ENCODE peak calls at places on chromosomes 12 and 14, in nine cellular contexts. One of them, this sample, is unnamed.

GRCh38 chr14:105883066-105884005 is 357.0 kb downstream of the TMEM121 start:
- DNase-seq in uterus: peak
- DNase-seq in spleen: peak
- DNase-seq in tibial artery: peak
- DNase-seq in breast epithelium: peak
- DNase-seq in A549: no peak
- DNase-seq in adrenal gland: no peak
- DNase-seq in HCT116: no peak
- DNase-seq in choroid plexus epithelial cell: no peak
- DNase-seq in this sample: no peak

GRCh38 chr14:57533214-57533613 is 39.6 kb upstream of the CCDC198 start:
- DNase-seq in tibial artery: no peak
- DNase-seq in breast epithelium: no peak
- DNase-seq in A549: peak
- DNase-seq in spleen: no peak
- DNase-seq in adrenal gland: peak
- DNase-seq in uterus: no peak
- DNase-seq in choroid plexus epithelial cell: peak
- DNase-seq in HCT116: peak
- DNase-seq in this sample: peak

GRCh38 chr14:24887623-24888304 is 162.2 kb downstream of the STXBP6 start:
- DNase-seq in A549: no peak
- DNase-seq in breast epithelium: no peak
- DNase-seq in adrenal gland: no peak
- DNase-seq in spleen: no peak
- DNase-seq in tibial artery: no peak
- DNase-seq in choroid plexus epithelial cell: no peak
- DNase-seq in uterus: no peak
- DNase-seq in HCT116: no peak
- DNase-seq in this sample: no peak

GRCh38 chr14:99128185-99128584 is 143.8 kb downstream of the BCL11B start:
- DNase-seq in adrenal gland: no peak
- DNase-seq in choroid plexus epithelial cell: no peak
- DNase-seq in HCT116: no peak
- DNase-seq in uterus: no peak
- DNase-seq in A549: no peak
- DNase-seq in spleen: no peak
- DNase-seq in tibial artery: peak
- DNase-seq in breast epithelium: no peak
- DNase-seq in this sample: no peak

GRCh38 chr14:44783899-44784298 is 177.8 kb downstream of the KLHL28 start:
- DNase-seq in tibial artery: no peak
- DNase-seq in adrenal gland: no peak
- DNase-seq in HCT116: no peak
- DNase-seq in breast epithelium: no peak
- DNase-seq in spleen: no peak
- DNase-seq in choroid plexus epithelial cell: no peak
- DNase-seq in uterus: no peak
- DNase-seq in A549: no peak
- DNase-seq in this sample: no peak

GRCh38 chr12:30437044-30437443 is 258.6 kb downstream of the IPO8 start:
- DNase-seq in A549: no peak
- DNase-seq in tibial artery: no peak
- DNase-seq in spleen: no peak
- DNase-seq in HCT116: no peak
- DNase-seq in breast epithelium: no peak
- DNase-seq in adrenal gland: no peak
- DNase-seq in choroid plexus epithelial cell: no peak
- DNase-seq in uterus: no peak
- DNase-seq in this sample: no peak

GRCh38 chr12:132524405-132524804 is 34.5 kb downstream of the FBRSL1 start:
- DNase-seq in HCT116: no peak
- DNase-seq in choroid plexus epithelial cell: peak
- DNase-seq in tibial artery: no peak
- DNase-seq in adrenal gland: peak
- DNase-seq in spleen: no peak
- DNase-seq in breast epithelium: peak
- DNase-seq in uterus: no peak
- DNase-seq in A549: peak
- DNase-seq in this sample: peak

GRCh38 chr14:74531467-74531866 is 37.9 kb downstream of the ISCA2 start:
- DNase-seq in choroid plexus epithelial cell: peak
- DNase-seq in tibial artery: no peak
- DNase-seq in HCT116: peak
- DNase-seq in A549: peak
- DNase-seq in breast epithelium: no peak
- DNase-seq in spleen: no peak
- DNase-seq in uterus: no peak
- DNase-seq in adrenal gland: peak
- DNase-seq in this sample: peak

GRCh38 chr14:22494486-22495135 is 94.4 kb downstream of the DAD1 start:
- DNase-seq in HCT116: no peak
- DNase-seq in A549: no peak
- DNase-seq in spleen: no peak
- DNase-seq in choroid plexus epithelial cell: no peak
- DNase-seq in tibial artery: no peak
- DNase-seq in adrenal gland: no peak
- DNase-seq in breast epithelium: no peak
- DNase-seq in uterus: no peak
- DNase-seq in this sample: peak

GRCh38 chr12:46492471-46493351 is 120.1 kb upstream of the SLC38A2 start:
- DNase-seq in spleen: no peak
- DNase-seq in uterus: no peak
- DNase-seq in HCT116: peak
- DNase-seq in tibial artery: no peak
- DNase-seq in choroid plexus epithelial cell: peak
- DNase-seq in breast epithelium: no peak
- DNase-seq in adrenal gland: no peak
- DNase-seq in A549: peak
- DNase-seq in this sample: no peak

GRCh38 chr12:21613931-21614330 is 9.3 kb upstream of the GYS2 start:
- DNase-seq in HCT116: no peak
- DNase-seq in uterus: no peak
- DNase-seq in tibial artery: no peak
- DNase-seq in choroid plexus epithelial cell: peak
- DNase-seq in breast epithelium: no peak
- DNase-seq in A549: no peak
- DNase-seq in spleen: no peak
- DNase-seq in adrenal gland: no peak
- DNase-seq in this sample: no peak

GRCh38 chr12:46268617-46269428 is at the start of gene SLC38A1:
- DNase-seq in uterus: peak
- DNase-seq in breast epithelium: peak
- DNase-seq in tibial artery: peak
- DNase-seq in HCT116: peak
- DNase-seq in adrenal gland: peak
- DNase-seq in spleen: peak
- DNase-seq in choroid plexus epithelial cell: peak
- DNase-seq in A549: peak
- DNase-seq in this sample: peak

GRCh38 chr14:100383727-100384158 is 60.6 kb downstream of the SLC25A47 start:
- DNase-seq in tibial artery: no peak
- DNase-seq in adrenal gland: peak
- DNase-seq in spleen: peak
- DNase-seq in A549: peak
- DNase-seq in choroid plexus epithelial cell: peak
- DNase-seq in uterus: peak
- DNase-seq in HCT116: no peak
- DNase-seq in breast epithelium: peak
- DNase-seq in this sample: peak

GRCh38 chr14:99644723-99645544 is at the start of gene HHIPL1:
- DNase-seq in uterus: no peak
- DNase-seq in adrenal gland: no peak
- DNase-seq in HCT116: no peak
- DNase-seq in breast epithelium: no peak
- DNase-seq in tibial artery: no peak
- DNase-seq in choroid plexus epithelial cell: peak
- DNase-seq in spleen: no peak
- DNase-seq in A549: no peak
- DNase-seq in this sample: no peak

GRCh38 chr14:68898248-68899032 is 80.7 kb downstream of the ACTN1 start:
- DNase-seq in spleen: no peak
- DNase-seq in choroid plexus epithelial cell: no peak
- DNase-seq in A549: no peak
- DNase-seq in tibial artery: no peak
- DNase-seq in breast epithelium: no peak
- DNase-seq in adrenal gland: no peak
- DNase-seq in HCT116: no peak
- DNase-seq in uterus: no peak
- DNase-seq in this sample: no peak

GRCh38 chr12:25994252-25994651 is 35.8 kb downstream of the RASSF8 start:
- DNase-seq in choroid plexus epithelial cell: peak
- DNase-seq in tibial artery: no peak
- DNase-seq in A549: no peak
- DNase-seq in HCT116: no peak
- DNase-seq in spleen: no peak
- DNase-seq in adrenal gland: no peak
- DNase-seq in breast epithelium: no peak
- DNase-seq in uterus: no peak
- DNase-seq in this sample: no peak

GRCh38 chr12:25996677-25997076 is 38.2 kb downstream of the RASSF8 start:
- DNase-seq in HCT116: no peak
- DNase-seq in uterus: no peak
- DNase-seq in spleen: no peak
- DNase-seq in tibial artery: no peak
- DNase-seq in A549: no peak
- DNase-seq in breast epithelium: no peak
- DNase-seq in adrenal gland: no peak
- DNase-seq in choroid plexus epithelial cell: no peak
- DNase-seq in this sample: peak

GRCh38 chr12:25995906-25996305 is 37.4 kb downstream of the RASSF8 start:
- DNase-seq in spleen: no peak
- DNase-seq in HCT116: no peak
- DNase-seq in breast epithelium: no peak
- DNase-seq in A549: no peak
- DNase-seq in choroid plexus epithelial cell: peak
- DNase-seq in tibial artery: no peak
- DNase-seq in adrenal gland: no peak
- DNase-seq in uterus: no peak
- DNase-seq in this sample: no peak

GRCh38 chr12:25994901-25995625 is 36.6 kb downstream of the RASSF8 start:
- DNase-seq in adrenal gland: no peak
- DNase-seq in tibial artery: no peak
- DNase-seq in spleen: no peak
- DNase-seq in uterus: no peak
- DNase-seq in breast epithelium: no peak
- DNase-seq in HCT116: no peak
- DNase-seq in A549: no peak
- DNase-seq in choroid plexus epithelial cell: no peak
- DNase-seq in this sample: no peak

GRCh38 chr12:25997401-25997973 is 39.0 kb downstream of the RASSF8 start:
- DNase-seq in uterus: no peak
- DNase-seq in adrenal gland: no peak
- DNase-seq in spleen: no peak
- DNase-seq in tibial artery: no peak
- DNase-seq in HCT116: peak
- DNase-seq in breast epithelium: no peak
- DNase-seq in A549: peak
- DNase-seq in choroid plexus epithelial cell: peak
- DNase-seq in this sample: no peak
- H3K4me3 ChIP-seq in uterus: no peak
- H3K4me3 ChIP-seq in adrenal gland: no peak
- H3K4me3 ChIP-seq in spleen: no peak
- H3K4me3 ChIP-seq in tibial artery: no peak
- H3K4me3 ChIP-seq in HCT116: no peak
- H3K4me3 ChIP-seq in breast epithelium: no peak
- H3K4me3 ChIP-seq in A549: no peak
- H3K4me3 ChIP-seq in choroid plexus epithelial cell: no peak
- H3K4me3 ChIP-seq in this sample: no peak

GRCh38 chr12:121008347-121009098 is 7.8 kb downstream of the C12orf43 start:
- DNase-seq in A549: no peak
- DNase-seq in choroid plexus epithelial cell: no peak
- DNase-seq in HCT116: no peak
- DNase-seq in uterus: no peak
- DNase-seq in tibial artery: no peak
- DNase-seq in breast epithelium: no peak
- DNase-seq in adrenal gland: no peak
- DNase-seq in spleen: no peak
- DNase-seq in this sample: no peak

GRCh38 chr12:121013715-121014114 is 2.6 kb downstream of the C12orf43 start:
- DNase-seq in HCT116: no peak
- DNase-seq in uterus: no peak
- DNase-seq in tibial artery: no peak
- DNase-seq in choroid plexus epithelial cell: no peak
- DNase-seq in A549: no peak
- DNase-seq in spleen: no peak
- DNase-seq in breast epithelium: no peak
- DNase-seq in adrenal gland: no peak
- DNase-seq in this sample: no peak

GRCh38 chr12:121011820-121012219 is 4.5 kb downstream of the C12orf43 start:
- DNase-seq in spleen: no peak
- DNase-seq in A549: no peak
- DNase-seq in tibial artery: no peak
- DNase-seq in choroid plexus epithelial cell: no peak
- DNase-seq in uterus: no peak
- DNase-seq in breast epithelium: no peak
- DNase-seq in adrenal gland: no peak
- DNase-seq in HCT116: no peak
- DNase-seq in this sample: no peak

GRCh38 chr12:121010860-121011259 is 5.4 kb downstream of the C12orf43 start:
- DNase-seq in breast epithelium: no peak
- DNase-seq in HCT116: no peak
- DNase-seq in spleen: no peak
- DNase-seq in A549: no peak
- DNase-seq in choroid plexus epithelial cell: no peak
- DNase-seq in tibial artery: no peak
- DNase-seq in uterus: no peak
- DNase-seq in adrenal gland: no peak
- DNase-seq in this sample: no peak

GRCh38 chr12:121009744-121010143 is 6.5 kb downstream of the C12orf43 start:
- DNase-seq in spleen: no peak
- DNase-seq in HCT116: peak
- DNase-seq in choroid plexus epithelial cell: peak
- DNase-seq in adrenal gland: no peak
- DNase-seq in A549: peak
- DNase-seq in uterus: no peak
- DNase-seq in tibial artery: no peak
- DNase-seq in breast epithelium: no peak
- DNase-seq in this sample: no peak
- TF ChIP-seq CTCF in spleen: no peak
- TF ChIP-seq CTCF in HCT116: peak
- TF ChIP-seq CTCF in choroid plexus epithelial cell: peak
- TF ChIP-seq CTCF in adrenal gland: peak
- TF ChIP-seq CTCF in A549: peak
- TF ChIP-seq CTCF in uterus: no peak
- TF ChIP-seq CTCF in tibial artery: no peak
- TF ChIP-seq CTCF in breast epithelium: no peak
- TF ChIP-seq CTCF in this sample: no peak

GRCh38 chr12:51980051-51980808 is 26.5 kb upstream of the TAMALIN start:
- DNase-seq in HCT116: no peak
- DNase-seq in spleen: peak
- DNase-seq in uterus: peak
- DNase-seq in breast epithelium: peak
- DNase-seq in A549: peak
- DNase-seq in choroid plexus epithelial cell: peak
- DNase-seq in adrenal gland: peak
- DNase-seq in tibial artery: no peak
- DNase-seq in this sample: peak
- H3K4me3 ChIP-seq in HCT116: no peak
- H3K4me3 ChIP-seq in spleen: no peak
- H3K4me3 ChIP-seq in uterus: no peak
- H3K4me3 ChIP-seq in breast epithelium: no peak
- H3K4me3 ChIP-seq in A549: no peak
- H3K4me3 ChIP-seq in choroid plexus epithelial cell: no peak
- H3K4me3 ChIP-seq in adrenal gland: no peak
- H3K4me3 ChIP-seq in tibial artery: no peak
- H3K4me3 ChIP-seq in this sample: no peak

GRCh38 chr14:93219103-93219726 is 12.2 kb downstream of the UBR7 start:
- DNase-seq in uterus: no peak
- DNase-seq in A549: peak
- DNase-seq in adrenal gland: peak
- DNase-seq in HCT116: peak
- DNase-seq in tibial artery: no peak
- DNase-seq in spleen: no peak
- DNase-seq in breast epithelium: no peak
- DNase-seq in choroid plexus epithelial cell: peak
- DNase-seq in this sample: peak
- TF ChIP-seq CTCF in uterus: no peak
- TF ChIP-seq CTCF in A549: peak
- TF ChIP-seq CTCF in adrenal gland: peak
- TF ChIP-seq CTCF in HCT116: peak
- TF ChIP-seq CTCF in tibial artery: no peak
- TF ChIP-seq CTCF in spleen: peak
- TF ChIP-seq CTCF in breast epithelium: no peak
- TF ChIP-seq CTCF in choroid plexus epithelial cell: peak
- TF ChIP-seq CTCF in this sample: peak

This sample was measured in GM12865.